ENCODE peak calls at places on chromosome 6, in seven cellular contexts. O is NCI-H510A treated with DMSO at 0.1 percent for 48 hours; D is body of pancreas; L is stimulated activated CD8-positive, alpha-beta memory T cell treated with anti-CD3 and anti-CD28 coated beads, Interleukin-4, amount 100 ng/mL, for 48 hours; E is hepatocyte; G is HT-29; B is GM13977. Q is an unnamed sample.

GRCh38 chr6:11770546-11771466 is 7.8 kb downstream of the ADTRP start:
- DNase-seq in O (no peak), G (peak), E (peak), D (peak), B (no peak), L (no peak), Q (peak)

GRCh38 chr6:81752084-81752968 is at the start of gene TENT5A:
- DNase-seq in D (peak), L (peak), B (peak), E (peak), O (peak), G (peak), Q (peak)

GRCh38 chr6:69179681-69180080 is 544.6 kb downstream of the ADGRB3 start:
- DNase-seq in E (no peak), D (no peak), O (peak), B (no peak), L (no peak), G (no peak), Q (no peak)

GRCh38 chr6:15908871-15909270 is 220.0 kb upstream of the MYLIP start:
- DNase-seq in L (no peak), G (no peak), D (no peak), O (no peak), E (no peak), B (no peak), Q (no peak)

GRCh38 chr6:33947916-33948594 is 144.3 kb upstream of the MLN start:
- DNase-seq in D (peak), L (no peak), E (no peak), B (no peak), G (no peak), O (no peak), Q (no peak)

GRCh38 chr6:21664263-21665081 is 70.9 kb downstream of the SOX4 start:
- DNase-seq in G (no peak), L (peak), D (peak), E (peak), O (no peak), B (peak), Q (no peak)

GRCh38 chr6:34146801-34147592 is 1.1 kb upstream of the GRM4 start:
- DNase-seq in G (no peak), L (no peak), O (no peak), D (no peak), E (no peak), B (no peak), Q (no peak)

GRCh38 chr6:35234901-35235300 is 21.1 kb downstream of the SCUBE3 start:
- DNase-seq in D (no peak), G (no peak), O (no peak), E (no peak), B (no peak), L (no peak), Q (no peak)

GRCh38 chr6:20234136-20234535 is 21.9 kb upstream of the MBOAT1 start:
- DNase-seq in O (no peak), L (no peak), D (no peak), G (no peak), E (no peak), B (no peak), Q (no peak)

GRCh38 chr6:56432194-56432593 is 184.8 kb upstream of the COL21A1 start:
- DNase-seq in O (no peak), L (no peak), E (no peak), B (no peak), G (no peak), D (no peak), Q (no peak)

GRCh38 chr6:151289399-151290007 is 49.7 kb downstream of the AKAP12 start:
- DNase-seq in G (no peak), L (no peak), B (no peak), O (no peak), E (no peak), D (no peak), Q (no peak)

GRCh38 chr6:138772596-138773176 is 883 bp upstream of the CCDC28A start:
- DNase-seq in G (no peak), O (no peak), E (no peak), L (no peak), B (no peak), D (no peak), Q (peak)

GRCh38 chr6:63355632-63356031 is 35.8 kb upstream of the LGSN start:
- DNase-seq in L (no peak), O (no peak), B (no peak), E (no peak), G (no peak), D (no peak), Q (no peak)

GRCh38 chr6:163814494-163815364 is 400.2 kb downstream of the QKI start:
- DNase-seq in D (no peak), B (no peak), L (no peak), E (peak), O (no peak), G (no peak), Q (no peak)

Q was measured in SHP77.